ENCODE peak calls at places on chromosomes 16 and 17, in six cellular contexts. R is trophoblast cell, Q is H1, M is IMR-90, S is neuronal stem cell, D is mesenchymal stem cell. G is an unnamed sample.

GRCh38 chr17:79612468-79613194 is 1.8 kb upstream of the RBFOX3 start:
- DNase-seq in R (peak; percentile 41), Q (peak; percentile 97), M (peak; percentile 5), S (peak; percentile 69), D (no peak), G (peak; percentile 96)

GRCh38 chr17:74873874-74874614 is 1.2 kb upstream of the FDXR start:
- DNase-seq in R (no peak), Q (no peak), M (no peak), S (no peak), D (peak; percentile 25), G (no peak)

GRCh38 chr17:51914613-51915012 is 243.9 kb downstream of the CA10 start:
- DNase-seq in R (no peak), Q (no peak), M (no peak), S (no peak), D (no peak), G (no peak)

GRCh38 chr17:32491371-32492280 is 4.8 kb downstream of the CDK5R1 start:
- DNase-seq in R (no peak), Q (no peak), M (no peak), S (no peak), D (no peak), G (no peak)

GRCh38 chr16:27195941-27196595 is 7.3 kb upstream of the KDM8 start:
- DNase-seq in R (no peak), Q (no peak), M (no peak), S (no peak), D (no peak), G (no peak)

GRCh38 chr17:78658281-78658785 is 81.1 kb upstream of the DNAH17 start:
- DNase-seq in R (peak; percentile 10), Q (no peak), M (peak; percentile 23), S (no peak), D (no peak), G (no peak)

GRCh38 chr17:81261096-81261495 is 22.0 kb downstream of the NDUFAF8 start:
- DNase-seq in R (no peak), Q (no peak), M (no peak), S (no peak), D (no peak), G (no peak)

GRCh38 chr16:48232459-48233040 is 11.6 kb upstream of the LONP2 start:
- DNase-seq in R (no peak), Q (no peak), M (peak; percentile 38), S (no peak), D (no peak), G (no peak)

GRCh38 chr16:86362155-86362849 is 148.0 kb upstream of the FOXF1 start:
- DNase-seq in R (no peak), Q (no peak), M (no peak), S (no peak), D (no peak), G (no peak)

GRCh38 chr17:82767041-82767754 is 15.3 kb downstream of the TBCD start:
- DNase-seq in R (peak; percentile 73), Q (peak; percentile 87), M (peak; percentile 38), S (no peak), D (peak; percentile 59), G (peak; percentile 77)

GRCh38 chr16:30567991-30568638 is 3.4 kb downstream of the ZNF688 start:
- DNase-seq in R (peak; percentile 54), Q (no peak), M (peak; percentile 74), S (no peak), D (peak; percentile 93), G (no peak)

GRCh38 chr16:17396762-17397498 is 73.8 kb downstream of the XYLT1 start:
- DNase-seq in R (no peak), Q (no peak), M (peak; percentile 52), S (no peak), D (no peak), G (no peak)

GRCh38 chr17:22516861-22517636 is 824.7 kb downstream of the KCNJ18 start:
- DNase-seq in R (no peak), Q (no peak), M (no peak), S (no peak), D (no peak), G (no peak)

GRCh38 chr16:14086477-14086876 is 15.4 kb downstream of the MRTFB start:
- DNase-seq in R (no peak), Q (no peak), M (no peak), S (no peak), D (no peak), G (no peak)

GRCh38 chr16:1108299-1109252 is 12.5 kb upstream of the C1QTNF8 start:
- DNase-seq in R (no peak), Q (no peak), M (peak; percentile 0), S (no peak), D (no peak), G (no peak)

GRCh38 chr16:74556375-74556922 is 50.5 kb downstream of the GLG1 start:
- DNase-seq in R (no peak), Q (no peak), M (no peak), S (no peak), D (no peak), G (no peak)

DNA sequence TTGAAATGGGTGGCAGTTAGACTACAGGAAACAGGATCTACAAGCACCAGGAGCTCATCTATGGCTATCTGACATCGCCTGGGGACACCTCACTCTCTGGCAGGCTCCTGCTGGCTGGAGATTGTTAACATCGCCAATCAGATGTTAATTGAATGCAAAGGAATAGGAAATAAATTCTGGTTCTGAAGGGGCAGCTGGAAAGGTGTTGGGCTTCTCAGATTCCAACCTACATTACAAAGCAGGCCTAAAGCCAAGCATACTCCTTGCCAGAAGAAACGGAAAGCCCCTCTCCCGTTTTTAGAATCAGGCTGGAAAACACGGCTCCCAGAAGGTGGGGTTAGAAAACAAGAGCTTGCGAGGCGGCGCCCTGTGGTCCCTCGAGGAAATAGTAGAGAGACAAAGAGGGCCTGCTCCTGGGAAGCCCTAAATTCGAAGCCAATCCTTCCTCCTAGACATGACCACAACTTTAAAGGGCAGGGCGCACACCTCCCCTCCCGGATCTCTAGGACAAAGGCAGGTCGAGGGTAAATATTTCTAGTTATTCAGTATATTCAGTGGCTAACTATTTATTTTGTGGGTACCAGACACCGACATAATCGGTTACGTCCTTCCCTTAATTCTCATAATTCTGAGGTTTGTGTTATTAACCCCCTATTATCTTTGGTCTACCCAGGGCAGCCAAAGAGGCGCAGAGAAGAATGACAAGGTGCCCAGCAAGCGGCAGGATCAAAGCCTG is 763 bp upstream of the TOM1L1 start:
- DNase-seq in R (no peak), Q (peak; percentile 58), M (peak; percentile 4), S (no peak), D (no peak), G (peak; percentile 81)
- H2BK5ac ChIP-seq in R (no peak overlapping the region), Q (peak overlapping the region; percentile 39), M (no peak overlapping the region), S (no peak overlapping the region), D (no peak overlapping the region), G (no peak overlapping the region)

GRCh38 chr17:29251969-29252866 is 5.6 kb downstream of the CRYBA1 start:
- DNase-seq in R (peak; percentile 63), Q (no peak), M (peak; percentile 50), S (no peak), D (peak; percentile 75), G (no peak)
- H4K91ac ChIP-seq in R (peak overlapping the region; percentile 28), Q (no peak overlapping the region), M (peak overlapping the region; percentile 43), S (no peak overlapping the region), D (no peak overlapping the region), G (no peak overlapping the region)

DNA sequence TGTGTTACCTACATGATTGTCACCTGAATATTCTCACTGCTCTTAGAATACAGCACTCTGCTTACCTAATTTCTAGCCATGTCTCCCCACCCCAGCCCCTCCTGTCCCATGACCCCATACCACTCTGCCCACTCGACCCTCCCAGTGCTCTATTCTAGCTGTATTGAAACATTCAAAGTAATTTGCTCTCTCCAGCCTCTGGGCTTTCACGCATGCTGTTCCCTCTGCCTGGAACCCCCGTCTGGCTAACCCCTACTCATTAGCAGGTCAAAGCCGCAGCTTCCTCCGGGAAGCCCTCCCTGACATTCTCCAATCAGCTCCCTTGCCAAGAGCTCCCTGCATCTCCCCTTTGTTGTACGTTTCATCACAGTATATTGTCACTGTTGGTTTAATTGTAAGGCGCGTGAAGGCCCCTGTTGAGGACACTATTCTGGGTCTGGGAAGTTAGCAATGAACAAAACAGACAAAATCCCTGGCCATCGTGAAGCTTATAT is 72.4 kb upstream of the LHX1 start:
- DNase-seq in R (no peak), Q (no peak), M (no peak), S (no peak), D (no peak), G (no peak)
- H2BK5ac ChIP-seq in R (no peak overlapping the region), Q (no peak overlapping the region), M (no peak overlapping the region), S (no peak overlapping the region), D (no peak overlapping the region), G (no peak overlapping the region)

GRCh38 chr17:61499632-61500031 is 47.4 kb downstream of the TBX4 start:
- DNase-seq in R (no peak), Q (no peak), M (no peak), S (no peak), D (no peak), G (no peak)
- H4K91ac ChIP-seq in R (no peak overlapping the region), Q (no peak overlapping the region), M (no peak overlapping the region), S (no peak overlapping the region), D (no peak overlapping the region), G (no peak overlapping the region)

DNA sequence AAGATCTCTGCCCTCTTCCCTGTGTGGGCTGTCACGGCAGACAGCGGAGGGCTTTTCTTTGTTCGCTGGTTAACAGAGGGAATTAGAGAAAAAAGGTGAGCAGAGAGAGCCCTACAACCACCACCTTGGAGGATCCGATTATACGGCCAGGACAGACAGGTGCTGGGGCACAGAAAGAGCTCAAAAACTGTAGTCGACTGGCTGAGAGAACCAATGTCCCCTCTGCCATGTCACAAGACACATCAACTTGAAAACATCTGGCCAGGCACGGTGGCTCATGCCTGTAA is 19.7 kb downstream of the GAS7 start:
- DNase-seq in R (no peak), Q (no peak), M (no peak), S (no peak), D (no peak), G (no peak)
- H2BK5ac ChIP-seq in R (peak overlapping the region; percentile 66), Q (no peak overlapping the region), M (no peak overlapping the region), S (no peak overlapping the region), D (no peak overlapping the region), G (no peak overlapping the region)